ENCODE peak calls at places on chromosomes 11 and 22, in nine cellular contexts. V, P, A, S, F, U, L, G and K are unnamed samples.
A peak's percentile ranks its signal among the peaks of the same experiment; 100 is the strongest.

GRCh38 chr11:118610773-118611432 is 3.5 kb downstream of the PHLDB1 start:
- DNase-seq in A (no peak), F (no peak), L (no peak), U (peak; percentile 83), S (peak; percentile 78), P (peak; percentile 71), V (peak; percentile 93), G (peak; percentile 73), K (no peak)

GRCh38 chr22:40397436-40397835 is 27.0 kb downstream of the SGSM3 start:
- DNase-seq in P (no peak), V (no peak), U (no peak), G (no peak), F (no peak), A (no peak), L (no peak), S (no peak), K (no peak)

GRCh38 chr22:31141551-31141950 is 1.2 kb upstream of the PLA2G3 start:
- DNase-seq in F (no peak), V (no peak), P (no peak), U (no peak), S (no peak), A (no peak), L (no peak), G (no peak), K (no peak)

GRCh38 chr11:99555506-99555905 is 534.8 kb downstream of the CNTN5 start:
- DNase-seq in U (no peak), V (no peak), P (no peak), S (no peak), G (no peak), A (no peak), F (no peak), L (no peak), K (no peak)

GRCh38 chr11:104653011-104653806 is 245.1 kb downstream of the CASP12 start:
- DNase-seq in V (no peak), A (peak; percentile 17), P (peak; percentile 49), F (no peak), S (no peak), G (no peak), L (no peak), U (no peak), K (no peak)

GRCh38 chr22:23202812-23203451 is 22.6 kb downstream of the BCR start:
- DNase-seq in L (no peak), U (no peak), A (no peak), S (no peak), V (no peak), F (no peak), G (no peak), P (no peak), K (no peak)

GRCh38 chr11:86068138-86068861 is 584 bp downstream of the PICALM start:
- DNase-seq in V (no peak), L (no peak), F (peak; percentile 49), S (peak; percentile 45), U (peak; percentile 62), G (peak; percentile 27), A (no peak), P (peak; percentile 40), K (no peak)

GRCh38 chr11:64247729-64248531 is 1.2 kb upstream of the PPP1R14B start:
- DNase-seq in G (no peak), P (peak; percentile 72), V (no peak), U (no peak), A (no peak), S (no peak), F (no peak), L (no peak), K (no peak)

GRCh38 chr11:70497536-70498075 is 99.3 kb downstream of the CTTN start:
- DNase-seq in F (no peak), S (no peak), A (no peak), V (no peak), P (no peak), L (no peak), U (no peak), G (no peak), K (no peak)

GRCh38 chr11:313304-313786 is 495 bp upstream of the IFITM1 start:
- DNase-seq in G (no peak), S (no peak), F (no peak), A (no peak), U (no peak), V (peak; percentile 60), P (no peak), L (no peak), K (no peak)

GRCh38 chr11:58739725-58740430 is 8.1 kb upstream of the GLYAT start:
- DNase-seq in F (no peak), G (no peak), A (no peak), S (no peak), L (no peak), P (no peak), V (no peak), U (no peak), K (no peak)

GRCh38 chr11:67389477-67389876 is 2.3 kb upstream of the RAD9A start:
- DNase-seq in L (no peak), U (peak; percentile 41), F (no peak), P (no peak), S (peak; percentile 62), G (no peak), A (peak; percentile 79), V (peak; percentile 70), K (no peak)

GRCh38 chr11:45048870-45049825 is 97.3 kb upstream of the PRDM11 start:
- DNase-seq in F (no peak), S (no peak), A (no peak), L (no peak), G (no peak), V (no peak), P (no peak), U (no peak), K (no peak)

GRCh38 chr11:122138759-122139594 is 23.0 kb upstream of the BLID start:
- DNase-seq in A (no peak), V (no peak), G (no peak), U (no peak), F (no peak), S (no peak), L (no peak), P (no peak), K (no peak)

GRCh38 chr11:132024587-132025295 is 654.3 kb downstream of the NTM start:
- DNase-seq in U (no peak), P (peak; percentile 2), G (no peak), F (peak; percentile 72), V (no peak), L (peak; percentile 43), A (peak; percentile 39), S (no peak), K (no peak)

GRCh38 chr11:31825453-31826391 is 14.6 kb upstream of the PAX6 start:
- DNase-seq in G (no peak), V (no peak), S (no peak), U (no peak), L (no peak), P (no peak), F (no peak), A (no peak), K (no peak)

GRCh38 chr11:67255864-67256263 is 10.4 kb upstream of the GRK2 start:
- DNase-seq in P (no peak), F (no peak), G (no peak), S (no peak), V (no peak), L (no peak), A (no peak), U (no peak), K (no peak)

GRCh38 chr22:17369553-17370035 is 334 bp downstream of the CECR2 start:
- DNase-seq in A (no peak), S (peak; percentile 9), V (peak; percentile 53), F (no peak), U (peak; percentile 14), P (no peak), L (no peak), G (peak; percentile 2), K (no peak)

GRCh38 chr22:28817919-28818859 is 17.8 kb upstream of the XBP1 start:
- DNase-seq in G (no peak), F (no peak), U (no peak), S (no peak), P (peak; percentile 58), A (no peak), V (no peak), L (no peak), K (no peak)

GRCh38 chr11:61814242-61814957 is 2.4 kb downstream of the FADS1 start:
- DNase-seq in G (peak; percentile 22), S (peak; percentile 29), U (no peak), F (no peak), L (no peak), P (peak; percentile 66), A (no peak), V (no peak), K (peak; percentile 11)

GRCh38 chr11:5476184-5476819 is 12.2 kb upstream of the OR52D1 start:
- DNase-seq in V (no peak), A (peak; percentile 39), P (peak; percentile 59), U (no peak), F (peak; percentile 47), L (peak; percentile 7), G (peak; percentile 4), S (peak; percentile 60), K (no peak)

GRCh38 chr22:23113067-23113846 is 28.5 kb downstream of the RSPH14 start:
- DNase-seq in V (no peak), A (no peak), U (no peak), G (no peak), P (no peak), F (no peak), L (peak; percentile 11), S (no peak), K (no peak)

GRCh38 chr22:46110215-46110614 is 40.1 kb upstream of the PPARA start:
- DNase-seq in G (no peak), P (no peak), L (no peak), S (no peak), U (no peak), F (peak; percentile 40), V (no peak), A (no peak), K (no peak)

GRCh38 chr11:43943931-43944751 is 1.7 kb downstream of the C11orf96 start:
- DNase-seq in L (no peak), V (peak; percentile 44), A (no peak), G (no peak), U (no peak), P (no peak), S (no peak), F (no peak), K (no peak)

GRCh38 chr11:47533690-47534135 is 19.2 kb downstream of the CELF1 start:
- DNase-seq in V (no peak), U (no peak), G (no peak), P (no peak), A (no peak), S (no peak), L (no peak), F (no peak), K (no peak)

GRCh38 chr22:33579448-33580093 is 340.7 kb downstream of the LARGE1 start:
- DNase-seq in F (peak; percentile 55), U (no peak), G (peak; percentile 13), A (no peak), L (no peak), S (peak; percentile 53), V (peak; percentile 29), P (peak; percentile 70), K (no peak)

GRCh38 chr22:30267382-30268302 is 991 bp upstream of the OSM start:
- DNase-seq in S (peak; percentile 82), P (no peak), V (peak; percentile 63), U (peak; percentile 45), A (no peak), F (no peak), G (peak; percentile 62), L (no peak), K (no peak)